ENCODE peak calls at places on chromosomes 12 and 14, in five cellular contexts. One of them, this sample, is unnamed.

GRCh38 chr12:2283910-2284309 is 231.1 kb downstream of the CACNA1C start:
- DNase-seq in effector memory CD4-positive, alpha-beta T cell: no peak
- DNase-seq in stimulated activated CD8-positive, alpha-beta memory T cell treated with anti-CD3 and anti-CD28 coated beads, Interleukin-4, amount 100 ng/mL, for 24 hours: no peak
- DNase-seq in iPS-NIHi11: no peak
- DNase-seq in astrocyte of the spinal cord: peak
- DNase-seq in this sample: no peak

GRCh38 chr14:81005540-81006228 is 50.3 kb downstream of the TSHR start:
- DNase-seq in astrocyte of the spinal cord: no peak
- DNase-seq in effector memory CD4-positive, alpha-beta T cell: no peak
- DNase-seq in iPS-NIHi11: no peak
- DNase-seq in stimulated activated CD8-positive, alpha-beta memory T cell treated with anti-CD3 and anti-CD28 coated beads, Interleukin-4, amount 100 ng/mL, for 24 hours: no peak
- DNase-seq in this sample: no peak

GRCh38 chr14:33357225-33358010 is 418.7 kb downstream of the NPAS3 start:
- DNase-seq in iPS-NIHi11: no peak
- DNase-seq in stimulated activated CD8-positive, alpha-beta memory T cell treated with anti-CD3 and anti-CD28 coated beads, Interleukin-4, amount 100 ng/mL, for 24 hours: no peak
- DNase-seq in effector memory CD4-positive, alpha-beta T cell: no peak
- DNase-seq in astrocyte of the spinal cord: no peak
- DNase-seq in this sample: no peak

GRCh38 chr12:91482231-91482630 is 299.6 kb upstream of the DCN start:
- DNase-seq in stimulated activated CD8-positive, alpha-beta memory T cell treated with anti-CD3 and anti-CD28 coated beads, Interleukin-4, amount 100 ng/mL, for 24 hours: no peak
- DNase-seq in iPS-NIHi11: no peak
- DNase-seq in astrocyte of the spinal cord: no peak
- DNase-seq in effector memory CD4-positive, alpha-beta T cell: no peak
- DNase-seq in this sample: no peak

GRCh38 chr14:101781240-101782061 is 19.9 kb downstream of the PPP2R5C start:
- DNase-seq in effector memory CD4-positive, alpha-beta T cell: no peak
- DNase-seq in stimulated activated CD8-positive, alpha-beta memory T cell treated with anti-CD3 and anti-CD28 coated beads, Interleukin-4, amount 100 ng/mL, for 24 hours: no peak
- DNase-seq in iPS-NIHi11: peak
- DNase-seq in astrocyte of the spinal cord: no peak
- DNase-seq in this sample: no peak

GRCh38 chr14:65926935-65927700 is 514.6 kb downstream of the FUT8 start:
- DNase-seq in astrocyte of the spinal cord: no peak
- DNase-seq in stimulated activated CD8-positive, alpha-beta memory T cell treated with anti-CD3 and anti-CD28 coated beads, Interleukin-4, amount 100 ng/mL, for 24 hours: no peak
- DNase-seq in iPS-NIHi11: no peak
- DNase-seq in effector memory CD4-positive, alpha-beta T cell: no peak
- DNase-seq in this sample: no peak

GRCh38 chr14:100845341-100845740 is 19.4 kb downstream of the MEG3 start:
- DNase-seq in effector memory CD4-positive, alpha-beta T cell: no peak
- DNase-seq in stimulated activated CD8-positive, alpha-beta memory T cell treated with anti-CD3 and anti-CD28 coated beads, Interleukin-4, amount 100 ng/mL, for 24 hours: no peak
- DNase-seq in astrocyte of the spinal cord: no peak
- DNase-seq in iPS-NIHi11: no peak
- DNase-seq in this sample: no peak

GRCh38 chr12:49543914-49544815 is 5.3 kb downstream of the KCNH3 start:
- DNase-seq in astrocyte of the spinal cord: no peak
- DNase-seq in stimulated activated CD8-positive, alpha-beta memory T cell treated with anti-CD3 and anti-CD28 coated beads, Interleukin-4, amount 100 ng/mL, for 24 hours: no peak
- DNase-seq in effector memory CD4-positive, alpha-beta T cell: no peak
- DNase-seq in iPS-NIHi11: peak
- DNase-seq in this sample: no peak

GRCh38 chr14:94695231-94695630 is 74.7 kb downstream of the GSC start:
- DNase-seq in stimulated activated CD8-positive, alpha-beta memory T cell treated with anti-CD3 and anti-CD28 coated beads, Interleukin-4, amount 100 ng/mL, for 24 hours: no peak
- DNase-seq in astrocyte of the spinal cord: no peak
- DNase-seq in effector memory CD4-positive, alpha-beta T cell: no peak
- DNase-seq in iPS-NIHi11: no peak
- DNase-seq in this sample: no peak

GRCh38 chr14:62745496-62745895 is 299.8 kb downstream of the KCNH5 start:
- DNase-seq in astrocyte of the spinal cord: no peak
- DNase-seq in stimulated activated CD8-positive, alpha-beta memory T cell treated with anti-CD3 and anti-CD28 coated beads, Interleukin-4, amount 100 ng/mL, for 24 hours: no peak
- DNase-seq in iPS-NIHi11: no peak
- DNase-seq in effector memory CD4-positive, alpha-beta T cell: no peak
- DNase-seq in this sample: no peak

GRCh38 chr14:81868172-81868571 is 334.5 kb upstream of the SEL1L start:
- DNase-seq in iPS-NIHi11: peak
- DNase-seq in astrocyte of the spinal cord: no peak
- DNase-seq in stimulated activated CD8-positive, alpha-beta memory T cell treated with anti-CD3 and anti-CD28 coated beads, Interleukin-4, amount 100 ng/mL, for 24 hours: no peak
- DNase-seq in effector memory CD4-positive, alpha-beta T cell: no peak
- DNase-seq in this sample: no peak

This sample was measured in MM.1S.